ENCODE peak calls at places on chromosomes 4 and X, in four cellular contexts. X is breast epithelium, C is spleen, F is heart left ventricle. M is an unnamed sample.

GRCh38 chr4:1520145-1520661 is 114.0 kb upstream of the NKX1-1 start:
- DNase-seq in X (no peak), C (peak; percentile 70), F (no peak), M (no peak)

GRCh38 chr4:155428128-155428527 is 51.4 kb upstream of the MAP9 start:
- DNase-seq in X (no peak), C (no peak), F (peak; percentile 11), M (no peak)

GRCh38 chrX:131762802-131763234 is 218.9 kb downstream of the OR13H1 start:
- DNase-seq in X (no peak), C (no peak), F (no peak), M (peak; percentile 76)

GRCh38 chr4:22434895-22435294 is 81.0 kb downstream of the ADGRA3 start:
- DNase-seq in X (no peak), C (no peak), F (peak; percentile 22), M (peak; percentile 29)

GRCh38 chr4:31516520-31516919 is 796.4 kb downstream of the PCDH7 start:
- DNase-seq in X (no peak), C (no peak), F (no peak), M (no peak)

GRCh38 chrX:103276581-103277002 is at the start of gene TCEAL5:
- DNase-seq in X (no peak), C (peak; percentile 41), F (peak; percentile 5), M (no peak)

GRCh38 chrX:68669872-68670271 is 22.4 kb downstream of the STARD8 start:
- DNase-seq in X (no peak), C (no peak), F (no peak), M (no peak)

GRCh38 chr4:156408749-156409148 is 455.1 kb upstream of the CTSO start:
- DNase-seq in X (no peak), C (no peak), F (no peak), M (no peak)

GRCh38 chrX:41475166-41475565 is 28.0 kb downstream of the NYX start:
- DNase-seq in X (no peak), C (no peak), F (no peak), M (no peak)

GRCh38 chr4:38170800-38171199 is 210.6 kb downstream of the PTTG2 start:
- DNase-seq in X (no peak), C (no peak), F (no peak), M (no peak)

GRCh38 chr4:37415845-37416369 is 171.4 kb downstream of the NWD2 start:
- DNase-seq in X (no peak), C (no peak), F (no peak), M (no peak)

GRCh38 chrX:84064164-84064563 is 123.8 kb downstream of the RPS6KA6 start:
- DNase-seq in X (no peak), C (no peak), F (no peak), M (no peak)

GRCh38 chrX:38939067-38939466 is 137.8 kb downstream of the MID1IP1 start:
- DNase-seq in X (no peak), C (no peak), F (no peak), M (peak; percentile 20)

GRCh38 chrX:69145714-69146113 is 19.5 kb downstream of the PJA1 start:
- DNase-seq in X (no peak), C (no peak), F (no peak), M (no peak)

GRCh38 chr4:9901262-9901661 is 119.8 kb downstream of the DRD5 start:
- DNase-seq in X (no peak), C (no peak), F (no peak), M (no peak)

GRCh38 chr4:126004936-126005335 is 690.2 kb downstream of the FAT4 start:
- DNase-seq in X (no peak), C (no peak), F (no peak), M (no peak)

GRCh38 chr4:14810568-14810967 is 191.7 kb upstream of the CPEB2 start:
- DNase-seq in X (no peak), C (no peak), F (no peak), M (no peak)

GRCh38 chr4:122759639-122760310 is 27.3 kb downstream of the BBS12 start:
- DNase-seq in X (no peak), C (no peak), F (no peak), M (no peak)

GRCh38 chrX:10129229-10129628 is 27.5 kb upstream of the CLCN4 start:
- DNase-seq in X (no peak), C (no peak), F (no peak), M (no peak)

GRCh38 chr4:66182651-66183050 is 512.4 kb upstream of the EPHA5 start:
- DNase-seq in X (no peak), C (no peak), F (no peak), M (no peak)

GRCh38 chrX:133544105-133544504 is 128.8 kb upstream of the GPC4 start:
- DNase-seq in X (no peak), C (no peak), F (no peak), M (peak; percentile 32)

GRCh38 chr4:98838977-98839618 is 89.8 kb downstream of the EIF4E start:
- DNase-seq in X (no peak), C (no peak), F (peak; percentile 18), M (no peak)

GRCh38 chr4:86974481-86975050 is 39.8 kb downstream of the AFF1 start:
- DNase-seq in X (no peak), C (no peak), F (no peak), M (no peak)

GRCh38 chrX:8773117-8773516 is 28.1 kb downstream of the FAM9A start:
- DNase-seq in X (no peak), C (no peak), F (no peak), M (no peak)

GRCh38 chr4:17702666-17703065 is 78.8 kb downstream of the FAM184B start:
- DNase-seq in X (no peak), C (no peak), F (no peak), M (no peak)

GRCh38 chrX:56764975-56765791 is 36.1 kb downstream of the NBDY start:
- DNase-seq in X (no peak), C (peak; percentile 73), F (no peak), M (peak; percentile 7)

GRCh38 chr4:127604949-127605709 is 27.6 kb upstream of the INTU start:
- DNase-seq in X (no peak), C (no peak), F (no peak), M (no peak)

GRCh38 chrX:110003167-110004156 is 548 bp downstream of the TMEM164 start:
- DNase-seq in X (no peak), C (peak; percentile 85), F (no peak), M (peak; percentile 23)

GRCh38 chr4:156100651-156101050 is 147.0 kb upstream of the CTSO start:
- DNase-seq in X (no peak), C (no peak), F (no peak), M (no peak)

GRCh38 chrX:11460347-11460746 is 167.1 kb downstream of the AMELX start:
- DNase-seq in X (no peak), C (no peak), F (no peak), M (no peak)

GRCh38 chr4:172134536-172134935 is 321.3 kb downstream of the GALNTL6 start:
- DNase-seq in X (no peak), C (no peak), F (no peak), M (no peak)

GRCh38 chr4:76674995-76675394 is 222.9 kb downstream of the SOWAHB start:
- DNase-seq in X (no peak), C (no peak), F (no peak), M (no peak)

GRCh38 chr4:163892417-163892816 is 397.9 kb downstream of the TMA16 start:
- DNase-seq in X (no peak), C (no peak), F (no peak), M (no peak)

DNA sequence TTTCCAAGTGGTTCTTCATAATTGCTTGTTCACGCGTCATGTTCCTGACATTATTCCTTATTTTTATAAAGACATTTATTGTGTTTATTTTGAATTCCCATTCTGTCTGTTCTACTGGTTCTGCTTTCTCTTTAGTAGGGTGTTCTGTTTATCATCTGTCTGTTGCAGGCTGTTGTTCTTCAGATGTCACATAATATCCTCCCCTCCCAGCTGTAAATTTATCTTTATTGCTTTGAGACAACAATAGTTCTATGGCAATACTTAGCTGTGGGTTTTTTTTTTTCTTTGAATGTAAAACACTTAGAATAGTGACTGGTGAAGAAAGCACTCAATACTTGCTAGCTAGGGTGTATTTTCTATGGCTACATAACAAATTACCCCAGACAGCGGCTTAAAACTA is 63.6 kb upstream of the ENPEP start:
- DNase-seq in X (no peak), C (no peak), F (no peak), M (no peak)
- H3K4me3 ChIP-seq in X (no peak overlapping the region), C (no peak overlapping the region), F (no peak overlapping the region), M (no peak overlapping the region)

GRCh38 chr4:128810871-128811570 is 1.5 kb downstream of the JADE1 start:
- DNase-seq in X (peak; percentile 72), C (peak; percentile 97), F (peak; percentile 78), M (peak; percentile 92)
- TF ChIP-seq POLR2A in X (peak; percentile 67), C (peak; percentile 62), F (peak; percentile 41), M (peak; percentile 86)

GRCh38 chr4:94519925-94520789 is 68.4 kb downstream of the PDLIM5 start:
- DNase-seq in X (no peak), C (no peak), F (no peak), M (no peak)
- H3K27ac ChIP-seq in X (no peak overlapping the region), C (no peak overlapping the region), F (peak overlapping the region; percentile 63), M (no peak overlapping the region)

DNA sequence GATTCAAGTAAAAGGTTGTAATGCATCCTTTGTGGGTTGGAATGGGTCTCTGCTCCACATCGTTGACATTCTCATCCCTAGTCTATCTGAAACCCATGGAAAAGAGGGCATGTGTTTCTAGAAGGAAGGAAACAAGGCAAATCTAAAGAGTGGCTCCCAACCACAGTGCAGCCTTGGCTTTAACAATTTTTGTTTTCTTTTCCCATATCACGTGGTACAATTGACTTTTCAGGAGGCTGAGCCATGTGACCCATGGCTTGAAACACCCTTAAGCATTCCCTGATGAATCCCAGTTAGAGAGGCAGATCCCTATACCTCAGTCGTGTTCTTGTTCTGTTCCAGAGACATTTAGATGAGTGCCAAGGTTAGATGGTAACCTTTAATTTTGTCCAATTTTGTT is 12.8 kb downstream of the DCUN1D4 start:
- DNase-seq in X (no peak), C (no peak), F (no peak), M (no peak)
- H3K4me3 ChIP-seq in X (no peak overlapping the region), C (no peak overlapping the region), F (no peak overlapping the region), M (no peak overlapping the region)

DNA sequence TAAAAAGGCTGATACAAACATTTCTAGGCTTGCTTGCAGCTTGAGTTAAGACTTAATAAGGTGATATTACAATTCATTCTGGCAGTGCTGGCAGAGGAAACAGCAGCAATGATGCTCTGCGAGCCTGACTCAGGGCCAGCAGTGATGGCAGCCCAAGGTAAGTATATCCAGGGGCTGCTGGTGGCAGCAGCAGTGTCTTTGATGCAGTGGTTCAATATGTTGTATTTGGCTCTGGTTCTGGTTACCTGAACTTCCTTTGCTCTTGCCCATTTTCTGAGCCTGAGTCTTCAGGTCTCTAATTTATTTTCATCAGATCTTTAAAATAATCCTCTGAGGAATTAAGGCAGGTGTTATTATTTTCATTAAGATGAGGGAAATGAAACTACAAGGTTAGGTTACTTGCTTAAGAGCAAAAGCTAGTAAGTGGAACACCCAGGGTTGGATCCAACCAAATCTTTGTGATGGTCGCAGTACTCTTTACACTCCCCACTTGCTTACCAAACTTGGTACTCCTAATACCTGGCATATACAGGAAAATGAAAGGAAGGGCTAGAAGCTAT is 102.8 kb upstream of the BMP2K start:
- DNase-seq in X (no peak), C (no peak), F (no peak), M (no peak)
- TF ChIP-seq POLR2A in X (no peak), C (no peak), F (no peak), M (no peak)

M was measured in body of pancreas.